ENCODE peak calls at places on chromosomes 11 and 22, in nine cellular contexts. G is fibroblast of the aortic adventitia, K is fibroblast of mammary gland, C is MM.1S, Y is uterus, R is transverse colon, B is tibial artery, Q is coronary artery, H is astrocyte of the cerebellum. U is an unnamed sample.

GRCh38 chr11:111540114-111540920 is at the start of gene LAYN:
- DNase-seq in G (peak), K (peak), C (no peak), Y (peak), R (peak), B (peak), Q (no peak), H (no peak), U (peak)

GRCh38 chr11:128830836-128831780 is 36.0 kb downstream of the KCNJ1 start:
- DNase-seq in G (peak), K (peak), C (peak), Y (peak), R (peak), B (peak), Q (peak), H (peak), U (no peak)

GRCh38 chr11:17722000-17722643 is 2.8 kb downstream of the MYOD1 start:
- DNase-seq in G (peak), K (peak), C (no peak), Y (no peak), R (no peak), B (no peak), Q (no peak), H (no peak), U (no peak)

GRCh38 chr11:103085758-103086365 is 6.1 kb downstream of the DCUN1D5 start:
- DNase-seq in G (peak), K (peak), C (no peak), Y (no peak), R (no peak), B (no peak), Q (no peak), H (no peak), U (no peak)

GRCh38 chr11:73577496-73577917 is 20.4 kb downstream of the FAM168A start:
- DNase-seq in G (peak), K (peak), C (no peak), Y (no peak), R (no peak), B (no peak), Q (no peak), H (peak), U (no peak)

GRCh38 chr22:29887358-29887757 is 4.4 kb downstream of the MTMR3 start:
- DNase-seq in G (no peak), K (no peak), C (no peak), Y (no peak), R (no peak), B (no peak), Q (no peak), H (no peak), U (no peak)

GRCh38 chr11:120751550-120751949 is 240.0 kb downstream of the GRIK4 start:
- DNase-seq in G (no peak), K (no peak), C (no peak), Y (no peak), R (no peak), B (no peak), Q (no peak), H (no peak), U (no peak)

GRCh38 chr11:9170450-9170849 is 79.1 kb upstream of the SCUBE2 start:
- DNase-seq in G (peak), K (peak), C (no peak), Y (no peak), R (no peak), B (no peak), Q (no peak), H (no peak), U (no peak)

GRCh38 chr11:3089236-3090061 is 32.2 kb upstream of the CARS1 start:
- DNase-seq in G (no peak), K (no peak), C (no peak), Y (no peak), R (no peak), B (no peak), Q (no peak), H (no peak), U (no peak)

GRCh38 chr22:38317995-38318715 is 922 bp upstream of the CSNK1E start:
- DNase-seq in G (peak), K (peak), C (peak), Y (peak), R (peak), B (peak), Q (peak), H (peak), U (no peak)

DNA sequence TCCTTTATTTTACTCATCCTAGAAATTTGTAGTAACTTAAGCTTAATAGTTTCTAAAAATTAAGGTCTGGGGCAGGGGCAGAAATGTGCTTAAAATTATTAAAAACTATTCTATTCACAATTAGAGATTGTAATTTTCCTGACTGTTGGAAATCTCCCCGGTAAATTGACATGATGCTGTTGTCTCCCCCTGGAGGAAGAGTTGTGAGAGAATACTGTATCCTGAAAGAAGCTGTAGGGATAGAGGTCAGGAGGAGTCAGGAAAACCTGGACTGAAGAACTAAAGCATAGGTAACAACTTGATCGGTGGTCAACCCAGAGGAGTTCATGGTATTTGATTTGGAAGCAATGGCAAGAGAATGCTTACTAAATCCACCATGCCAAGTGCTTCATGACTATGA is 16.2 kb upstream of the ESAM start:
- DNase-seq in G (no peak), K (no peak), C (no peak), Y (no peak), R (no peak), B (no peak), Q (no peak), H (no peak), U (no peak)
- TF ChIP-seq CTCF in G (peak), K (peak), C (no peak), Y (no peak), R (peak), B (no peak), Q (no peak), H (peak), U (no peak)

GRCh38 chr22:46528121-46528610 is 9.3 kb downstream of the CELSR1 start:
- DNase-seq in G (peak), K (no peak), C (no peak), Y (no peak), R (no peak), B (no peak), Q (no peak), H (no peak), U (no peak)
- TF ChIP-seq CTCF in G (no peak), K (no peak), C (no peak), Y (no peak), R (no peak), B (no peak), Q (no peak), H (no peak), U (no peak)

GRCh38 chr22:17665884-17666283 is 27.3 kb downstream of the BCL2L13 start:
- DNase-seq in G (peak), K (peak), C (no peak), Y (no peak), R (no peak), B (no peak), Q (no peak), H (no peak), U (no peak)

GRCh38 chr22:17665248-17665647 is 26.7 kb downstream of the BCL2L13 start:
- DNase-seq in G (no peak), K (no peak), C (no peak), Y (no peak), R (no peak), B (no peak), Q (no peak), H (no peak), U (no peak)

GRCh38 chr22:17664414-17665045 is 26.0 kb downstream of the BCL2L13 start:
- DNase-seq in G (no peak), K (no peak), C (no peak), Y (no peak), R (no peak), B (no peak), Q (no peak), H (no peak), U (no peak)
- TF ChIP-seq CTCF in G (no peak), K (no peak), C (no peak), Y (no peak), R (no peak), B (no peak), Q (no peak), H (no peak), U (no peak)

GRCh38 chr11:89203814-89204213 is 26.1 kb downstream of the TYR start:
- DNase-seq in G (no peak), K (no peak), C (no peak), Y (no peak), R (no peak), B (no peak), Q (no peak), H (no peak), U (no peak)

GRCh38 chr11:89201138-89201537 is 23.5 kb downstream of the TYR start:
- DNase-seq in G (no peak), K (no peak), C (no peak), Y (no peak), R (no peak), B (no peak), Q (no peak), H (no peak), U (no peak)

DNA sequence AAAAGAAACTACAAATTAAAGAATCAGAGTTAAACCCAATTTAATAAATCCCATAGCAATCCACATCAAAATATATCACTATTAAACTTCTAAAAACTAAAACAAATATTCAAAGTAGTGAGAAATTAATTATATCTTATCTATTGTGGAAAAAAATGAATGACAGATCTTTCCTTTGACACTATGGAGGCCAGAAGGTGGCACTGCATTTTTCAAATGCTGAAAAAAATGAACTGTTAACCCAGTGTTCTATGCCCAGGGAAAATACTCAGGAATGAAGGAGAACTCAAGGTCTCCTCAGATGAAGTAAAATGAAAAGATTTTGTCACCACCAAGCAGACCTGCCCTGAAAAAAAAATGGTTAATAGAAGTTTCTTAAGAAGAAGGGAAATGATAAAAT is 27.7 kb downstream of the TYR start:
- DNase-seq in G (no peak), K (no peak), C (no peak), Y (no peak), R (no peak), B (no peak), Q (no peak), H (no peak), U (no peak)
- TF ChIP-seq CTCF in G (no peak), K (peak), C (no peak), Y (no peak), R (no peak), B (no peak), Q (no peak), H (no peak), U (peak)

GRCh38 chr11:22633354-22633902 is 7.8 kb upstream of the FANCF start:
- DNase-seq in G (no peak), K (no peak), C (no peak), Y (no peak), R (no peak), B (no peak), Q (no peak), H (no peak), U (no peak)
- TF ChIP-seq CTCF in G (no peak), K (no peak), C (peak), Y (no peak), R (no peak), B (no peak), Q (no peak), H (no peak), U (no peak)

GRCh38 chr11:36421546-36422155 is 88.4 kb downstream of the TRAF6 start:
- DNase-seq in G (peak), K (peak), C (no peak), Y (no peak), R (no peak), B (no peak), Q (no peak), H (no peak), U (no peak)

GRCh38 chr11:36427079-36427478 is 83.0 kb downstream of the TRAF6 start:
- DNase-seq in G (peak), K (peak), C (no peak), Y (no peak), R (no peak), B (peak), Q (no peak), H (no peak), U (no peak)

GRCh38 chr11:36427876-36428275 is 82.2 kb downstream of the TRAF6 start:
- DNase-seq in G (no peak), K (no peak), C (no peak), Y (no peak), R (no peak), B (no peak), Q (no peak), H (no peak), U (no peak)

GRCh38 chr11:36426226-36426848 is 83.7 kb downstream of the TRAF6 start:
- DNase-seq in G (no peak), K (no peak), C (no peak), Y (no peak), R (no peak), B (no peak), Q (no peak), H (no peak), U (no peak)

GRCh38 chr11:36425593-36426206 is 84.4 kb downstream of the TRAF6 start:
- DNase-seq in G (no peak), K (peak), C (no peak), Y (no peak), R (no peak), B (no peak), Q (no peak), H (no peak), U (no peak)
- TF ChIP-seq CTCF in G (no peak), K (no peak), C (no peak), Y (no peak), R (no peak), B (no peak), Q (no peak), H (no peak), U (no peak)

DNA sequence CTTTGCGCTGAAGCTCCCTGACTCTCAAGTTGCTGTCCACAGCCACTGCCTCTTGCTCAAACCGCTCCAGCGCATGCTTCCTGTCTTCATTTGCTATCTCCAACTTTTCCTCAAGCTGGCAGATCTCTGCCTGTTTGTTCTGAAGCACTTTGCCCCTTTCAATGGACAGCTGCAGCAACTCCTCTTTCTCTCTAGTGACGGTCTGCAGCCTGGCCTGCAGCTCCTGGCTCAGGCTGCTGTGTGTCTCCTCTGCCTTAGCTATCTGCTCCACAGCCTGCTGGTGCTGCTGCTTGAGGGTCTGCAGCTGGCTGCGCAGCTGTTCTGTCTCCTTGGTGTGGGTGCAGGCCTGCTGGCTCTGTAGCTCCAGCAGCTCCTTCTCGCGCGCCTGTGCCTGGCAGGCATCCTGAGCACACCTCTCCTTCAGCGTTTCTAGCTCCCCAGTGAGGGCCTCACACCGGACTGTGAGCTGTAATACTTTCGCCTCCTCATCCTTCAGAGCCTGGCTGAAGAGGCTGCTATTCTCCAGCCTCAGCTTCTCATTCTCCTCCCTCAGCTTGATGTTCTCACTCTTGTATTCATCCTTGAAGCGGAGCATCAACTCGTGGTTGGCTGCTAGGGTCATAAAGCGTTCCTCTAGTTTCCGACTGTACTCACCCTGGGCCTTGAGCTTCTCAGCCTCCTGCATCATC is 720 bp downstream of the CCDC89 start:
- DNase-seq in G (peak), K (peak), C (no peak), Y (peak), R (no peak), B (no peak), Q (peak), H (no peak), U (no peak)
- TF ChIP-seq CTCF in G (no peak), K (no peak), C (no peak), Y (no peak), R (no peak), B (no peak), Q (no peak), H (no peak), U (no peak)

U was measured in D721Med.